ENCODE peak calls at places on chromosomes 13 and 19, in six cellular contexts. W is NT2/D1, C is spleen, M is kidney epithelial cell, K is right lobe of liver, I is Caco-2. Z is an unnamed sample. For H3K36me3, the result is how much of the 10 kb centered on the place peaks cover.

GRCh38 chr19:5338661-5339469 is 1.7 kb downstream of the PTPRS start:
- DNase-seq in W (no peak), C (no peak), M (no peak), K (no peak), I (no peak), Z (no peak)

GRCh38 chr19:44207126-44207803 is 5.1 kb upstream of the ZNF227 start:
- DNase-seq in W (peak), C (peak), M (peak), K (peak), I (peak), Z (peak)

GRCh38 chr19:44694184-44694579 is 4.8 kb upstream of the CEACAM16 start:
- DNase-seq in W (no peak), C (no peak), M (no peak), K (no peak), I (no peak), Z (no peak)

GRCh38 chr19:246551-246950 is 44.7 kb downstream of the PLPP2 start:
- DNase-seq in W (no peak), C (peak), M (no peak), K (peak), I (no peak), Z (no peak)

GRCh38 chr13:58300974-58301681 is 669.6 kb downstream of the PCDH17 start:
- DNase-seq in W (no peak), C (no peak), M (no peak), K (no peak), I (no peak), Z (no peak)

GRCh38 chr13:44514278-44514677 is 61.9 kb downstream of the TSC22D1 start:
- DNase-seq in W (no peak), C (no peak), M (no peak), K (no peak), I (no peak), Z (no peak)

GRCh38 chr19:2014731-2015610 is 543 bp downstream of the BTBD2 start:
- DNase-seq in W (no peak), C (peak), M (no peak), K (peak), I (no peak), Z (no peak)

GRCh38 chr19:33703438-33703750 is 81.6 kb downstream of the CHST8 start:
- DNase-seq in W (no peak), C (no peak), M (no peak), K (no peak), I (no peak), Z (no peak)

GRCh38 chr13:70905035-70905434 is 796.8 kb upstream of the KLHL1 start:
- DNase-seq in W (no peak), C (no peak), M (no peak), K (no peak), I (no peak), Z (no peak)

GRCh38 chr19:407501-408440 is 1.2 kb downstream of the C2CD4C start:
- DNase-seq in W (no peak), C (peak), M (no peak), K (peak), I (no peak), Z (no peak)

GRCh38 chr13:26721251-26721939 is 39.2 kb downstream of the GPR12 start:
- DNase-seq in W (no peak), C (peak), M (no peak), K (no peak), I (no peak), Z (no peak)

GRCh38 chr19:19224150-19224851 is 12.5 kb downstream of the NCAN start:
- DNase-seq in W (no peak), C (no peak), M (no peak), K (no peak), I (no peak), Z (no peak)

GRCh38 chr19:4109626-4109945 is 14.3 kb downstream of the MAP2K2 start:
- DNase-seq in W (no peak), C (no peak), M (no peak), K (no peak), I (no peak), Z (no peak)
- H3K36me3 ChIP-seq in W (half or more), C (half or more), M (under half), K (under half), I (under half), Z (under half)

DNA sequence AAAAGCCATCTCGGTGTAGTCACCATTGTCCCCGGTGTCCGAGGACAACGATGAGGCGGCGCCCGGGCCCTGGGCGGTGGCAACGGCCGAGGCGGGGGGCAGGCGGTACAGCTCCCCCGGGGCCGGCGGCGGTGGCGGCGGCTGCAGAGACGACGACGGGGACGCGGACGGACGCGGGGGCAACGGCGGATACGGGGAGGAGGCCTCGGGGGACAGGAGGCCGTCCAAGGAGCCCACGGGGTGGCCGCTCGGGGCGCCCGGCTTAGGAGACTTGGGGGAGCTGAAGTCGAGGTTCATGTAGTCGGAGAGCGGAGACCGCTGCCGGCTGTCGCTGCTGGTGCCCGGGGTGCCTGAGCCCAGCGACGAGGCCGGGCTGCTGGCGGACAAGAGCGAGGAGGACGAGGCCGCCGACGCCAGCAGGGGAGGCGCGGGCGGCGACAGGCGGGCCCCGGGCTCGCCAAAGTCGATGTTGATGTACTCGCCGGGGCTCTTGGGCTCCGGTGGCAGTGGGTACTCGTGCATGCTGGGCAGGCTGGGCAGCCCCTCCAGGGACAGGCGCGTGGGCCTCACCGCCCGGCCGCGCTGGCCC is 3.5 kb downstream of the IRS2 start:
- DNase-seq in W (no peak), C (peak), M (no peak), K (peak), I (no peak), Z (no peak)
- H3K36me3 ChIP-seq in W (under half), C (under half), M (under half), K (under half), I (under half), Z (under half)

GRCh38 chr19:32637480-32637879 is 37.5 kb downstream of the ANKRD27 start:
- DNase-seq in W (no peak), C (no peak), M (no peak), K (no peak), I (no peak), Z (no peak)

GRCh38 chr19:32642771-32643170 is 32.2 kb downstream of the ANKRD27 start:
- DNase-seq in W (no peak), C (peak), M (no peak), K (no peak), I (no peak), Z (peak)

DNA sequence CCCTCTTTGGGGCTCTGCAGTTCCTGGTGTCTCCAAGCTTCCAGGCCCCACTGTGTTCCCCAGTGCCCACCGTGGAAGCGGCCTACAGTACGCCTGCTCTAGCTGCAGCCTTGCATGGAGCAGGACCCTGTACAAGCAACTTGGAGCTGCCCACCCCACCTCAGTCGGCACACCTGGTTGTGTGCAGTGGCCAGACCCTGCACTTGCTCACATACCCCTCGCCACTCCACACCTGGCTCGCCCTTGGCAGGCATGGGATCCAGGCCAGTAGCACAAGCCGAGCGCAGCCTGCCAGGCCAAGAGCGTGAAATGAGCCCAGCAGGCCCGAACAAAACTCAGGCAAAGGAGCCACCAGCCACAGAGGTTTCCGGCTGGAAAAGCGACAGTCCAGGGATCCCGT is 36.4 kb downstream of the ANKRD27 start:
- DNase-seq in W (no peak), C (no peak), M (no peak), K (no peak), I (no peak), Z (no peak)
- H3K36me3 ChIP-seq in W (half or more), C (half or more), M (under half), K (under half), I (under half), Z (under half)

DNA sequence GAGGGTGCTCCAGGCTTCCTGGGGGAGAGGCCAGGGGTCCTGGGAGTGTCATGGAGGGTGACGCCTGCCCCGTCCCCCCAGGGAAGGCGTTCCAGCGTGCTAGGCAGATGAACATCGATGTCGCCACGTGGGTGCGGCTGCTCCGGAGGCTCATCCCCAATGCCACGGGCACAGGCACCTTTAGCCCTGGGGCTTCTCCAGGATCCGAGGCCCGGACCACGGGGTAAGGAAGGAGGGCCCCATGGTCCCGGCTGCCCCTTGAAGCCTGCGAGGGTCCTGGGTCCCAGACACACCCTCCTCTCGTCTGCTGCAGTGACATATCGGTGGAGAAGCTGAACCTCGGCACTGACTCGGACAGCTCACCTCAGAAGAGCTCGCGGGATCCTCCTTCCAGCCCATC is 11.4 kb downstream of the PTGER1 start:
- DNase-seq in W (no peak), C (no peak), M (no peak), K (no peak), I (no peak), Z (no peak)
- H3K36me3 ChIP-seq in W (under half), C (half or more), M (under half), K (under half), I (under half), Z (under half)

GRCh38 chr19:40323705-40324104 is 24.5 kb downstream of the C19orf47 start:
- DNase-seq in W (no peak), C (no peak), M (no peak), K (no peak), I (no peak), Z (no peak)

GRCh38 chr19:40321076-40321475 is 27.1 kb downstream of the C19orf47 start:
- DNase-seq in W (no peak), C (no peak), M (no peak), K (no peak), I (no peak), Z (no peak)

GRCh38 chr19:40321566-40322270 is 26.5 kb downstream of the C19orf47 start:
- DNase-seq in W (no peak), C (no peak), M (no peak), K (no peak), I (no peak), Z (no peak)

GRCh38 chr19:40322271-40322610 is 26.0 kb downstream of the C19orf47 start:
- DNase-seq in W (no peak), C (no peak), M (no peak), K (no peak), I (no peak), Z (no peak)

GRCh38 chr19:40322951-40323615 is 25.1 kb downstream of the C19orf47 start:
- DNase-seq in W (no peak), C (no peak), M (no peak), K (no peak), I (no peak), Z (no peak)
- H3K36me3 ChIP-seq in W (half or more), C (half or more), M (under half), K (under half), I (under half), Z (under half)

GRCh38 chr19:49997709-49998108 is 27.5 kb downstream of the VRK3 start:
- DNase-seq in W (no peak), C (no peak), M (no peak), K (no peak), I (peak), Z (peak)
- H3K36me3 ChIP-seq in W (half or more), C (half or more), M (under half), K (under half), I (under half), Z (half or more)

Z was measured in CD8-positive, alpha-beta memory T cell.